ENCODE peak calls at places on chromosomes 11 and 22, in eight cellular contexts. S is progenitor cell of endocrine pancreas, L is RWPE1, T is Calu3, V is cardiac muscle cell, F is lower lobe of right lung, D is astrocyte, J is PC-9. K is an unnamed sample.

GRCh38 chr11:61724437-61724836 is 28.0 kb upstream of the MYRF start:
- DNase-seq in S (no peak), L (no peak), T (no peak), V (no peak), F (no peak), D (no peak), J (no peak), K (no peak)

GRCh38 chr11:64897381-64898075 is 19.1 kb upstream of the EHD1 start:
- DNase-seq in S (no peak), L (no peak), T (no peak), V (no peak), F (no peak), D (no peak), J (no peak), K (no peak)

GRCh38 chr11:21888814-21889213 is 304.1 kb upstream of the ANO5 start:
- DNase-seq in S (no peak), L (no peak), T (no peak), V (no peak), F (no peak), D (no peak), J (no peak), K (no peak)

GRCh38 chr22:24146190-24146616 is 35.1 kb upstream of the SUSD2 start:
- DNase-seq in S (no peak), L (no peak), T (peak; percentile 61), V (peak; percentile 62), F (peak; percentile 88), D (peak; percentile 59), J (peak; percentile 64), K (no peak)

GRCh38 chr11:44767421-44767820 is 40.7 kb downstream of the TSPAN18 start:
- DNase-seq in S (no peak), L (no peak), T (no peak), V (peak; percentile 63), F (no peak), D (peak; percentile 48), J (no peak), K (no peak)

GRCh38 chr22:18042685-18043084 is 18.3 kb upstream of the MICAL3 start:
- DNase-seq in S (no peak), L (no peak), T (no peak), V (no peak), F (no peak), D (no peak), J (no peak), K (no peak)

GRCh38 chr11:19493446-19493845 is 219.2 kb upstream of the NAV2 start:
- DNase-seq in S (no peak), L (no peak), T (no peak), V (no peak), F (no peak), D (no peak), J (no peak), K (no peak)

GRCh38 chr22:45948081-45948648 is 28.8 kb downstream of the WNT7B start:
- DNase-seq in S (no peak), L (no peak), T (no peak), V (no peak), F (no peak), D (no peak), J (no peak), K (no peak)

GRCh38 chr11:70880416-70880815 is 372.0 kb downstream of the SHANK2 start:
- DNase-seq in S (no peak), L (no peak), T (no peak), V (no peak), F (no peak), D (no peak), J (no peak), K (no peak)

GRCh38 chr11:78451371-78452150 is 33.9 kb upstream of the GAB2 start:
- DNase-seq in S (no peak), L (no peak), T (no peak), V (peak; percentile 12), F (no peak), D (no peak), J (no peak), K (no peak)

GRCh38 chr11:10257478-10257877 is 36.5 kb downstream of the SBF2 start:
- DNase-seq in S (no peak), L (no peak), T (no peak), V (no peak), F (no peak), D (no peak), J (peak; percentile 3), K (no peak)

GRCh38 chr22:24985824-24986214 is 33.3 kb downstream of the KIAA1671 start:
- DNase-seq in S (no peak), L (peak; percentile 78), T (no peak), V (peak; percentile 96), F (no peak), D (peak; percentile 94), J (no peak), K (no peak)

GRCh38 chr11:7986768-7987559 is at the start of gene EIF3F:
- DNase-seq in S (peak; percentile 82), L (peak; percentile 98), T (peak; percentile 87), V (peak; percentile 100), F (peak; percentile 87), D (peak; percentile 100), J (peak; percentile 84), K (peak; percentile 95)

GRCh38 chr11:134752526-134752925 is 340.5 kb upstream of the B3GAT1 start:
- DNase-seq in S (no peak), L (no peak), T (no peak), V (no peak), F (no peak), D (no peak), J (no peak), K (no peak)

GRCh38 chr11:104073950-104074349 is 37.5 kb downstream of the DDI1 start:
- DNase-seq in S (no peak), L (peak; percentile 50), T (no peak), V (no peak), F (no peak), D (peak; percentile 19), J (no peak), K (peak; percentile 67)

GRCh38 chr11:107565219-107565937 is at the start of gene ALKBH8:
- DNase-seq in S (peak; percentile 43), L (peak; percentile 69), T (peak; percentile 60), V (peak; percentile 72), F (peak; percentile 82), D (peak; percentile 47), J (peak; percentile 47), K (peak; percentile 69)

GRCh38 chr11:107562647-107563208 is 2.8 kb downstream of the ALKBH8 start:
- DNase-seq in S (no peak), L (peak; percentile 81), T (no peak), V (peak; percentile 44), F (no peak), D (peak; percentile 91), J (no peak), K (no peak)

GRCh38 chr11:107561688-107562087 is 3.8 kb downstream of the ALKBH8 start:
- DNase-seq in S (no peak), L (no peak), T (no peak), V (peak; percentile 65), F (no peak), D (peak; percentile 54), J (no peak), K (no peak)

GRCh38 chr11:107564877-107565218 is 687 bp downstream of the ALKBH8 start:
- DNase-seq in S (no peak), L (no peak), T (no peak), V (no peak), F (no peak), D (no peak), J (no peak), K (no peak)

GRCh38 chr11:107563702-107564101 is 1.8 kb downstream of the ALKBH8 start:
- DNase-seq in S (no peak), L (peak; percentile 29), T (peak; percentile 28), V (peak; percentile 74), F (no peak), D (peak; percentile 49), J (peak; percentile 20), K (no peak)
- TF ChIP-seq CTCF in S (peak; percentile 68), L (peak; percentile 71), T (peak; percentile 43), V (peak; percentile 60), F (peak; percentile 48), D (peak; percentile 80), J (peak; percentile 85), K (peak; percentile 38)

GRCh38 chr11:57703341-57703740 is 8.7 kb downstream of the MED19 start:
- DNase-seq in S (no peak), L (no peak), T (no peak), V (no peak), F (no peak), D (peak; percentile 20), J (no peak), K (no peak)

GRCh38 chr11:57704932-57705331 is 7.1 kb downstream of the MED19 start:
- DNase-seq in S (no peak), L (no peak), T (no peak), V (no peak), F (no peak), D (no peak), J (no peak), K (no peak)

GRCh38 chr11:57698843-57699365 is 13.1 kb downstream of the MED19 start:
- DNase-seq in S (no peak), L (no peak), T (no peak), V (no peak), F (no peak), D (no peak), J (no peak), K (no peak)

GRCh38 chr11:57699813-57700212 is 12.2 kb downstream of the MED19 start:
- DNase-seq in S (no peak), L (no peak), T (no peak), V (no peak), F (no peak), D (no peak), J (no peak), K (no peak)

DNA sequence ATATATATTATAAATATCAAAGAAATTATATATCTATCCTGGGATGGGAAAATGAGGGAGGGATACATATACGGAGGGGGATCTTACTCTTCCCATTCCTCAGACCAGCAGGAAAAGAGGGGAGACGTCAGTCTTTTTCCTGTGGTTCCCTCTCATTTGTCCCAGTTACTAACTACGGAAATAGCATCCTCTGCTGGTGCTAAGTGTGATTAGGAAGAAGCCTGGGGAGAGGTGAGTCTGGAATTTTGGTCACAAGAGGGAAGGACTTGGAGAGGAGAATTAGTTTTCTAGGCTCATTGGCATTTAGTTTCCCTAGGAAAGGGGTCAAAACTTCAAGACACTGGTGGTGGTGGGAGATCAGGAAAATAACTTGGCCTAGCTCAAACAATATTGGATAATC is 11.6 kb downstream of the MED19 start:
- DNase-seq in S (no peak), L (no peak), T (no peak), V (no peak), F (no peak), D (no peak), J (no peak), K (no peak)
- TF ChIP-seq CTCF in S (no peak), L (no peak), T (no peak), V (no peak), F (no peak), D (no peak), J (no peak), K (no peak)

DNA sequence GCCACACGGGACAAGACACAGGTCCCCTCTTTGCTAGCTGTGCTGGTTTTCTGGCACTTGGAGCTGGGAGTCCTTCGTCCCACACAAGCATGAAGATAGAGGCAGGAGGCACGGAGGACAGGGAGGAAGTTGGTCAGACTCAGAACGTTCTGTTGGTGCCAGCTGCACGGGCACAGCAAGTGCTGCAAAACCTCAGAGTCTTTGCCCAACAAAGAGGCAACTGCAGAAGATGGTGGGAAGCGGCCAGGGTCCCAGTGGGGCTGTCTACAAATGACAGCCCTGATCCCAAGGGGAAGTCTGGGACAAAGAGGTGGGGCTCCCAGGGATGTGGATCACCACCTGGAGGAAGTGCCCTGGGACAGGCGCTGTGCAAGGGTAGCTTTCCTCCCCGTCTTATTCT is 9.4 kb upstream of the OSM start:
- DNase-seq in S (no peak), L (no peak), T (no peak), V (no peak), F (peak; percentile 44), D (no peak), J (no peak), K (no peak)
- TF ChIP-seq CTCF in S (no peak), L (no peak), T (no peak), V (no peak), F (no peak), D (no peak), J (no peak), K (no peak)

GRCh38 chr22:19801340-19802000 is 40.9 kb downstream of the TBX1 start:
- DNase-seq in S (no peak), L (no peak), T (no peak), V (no peak), F (peak; percentile 27), D (peak; percentile 86), J (no peak), K (no peak)
- TF ChIP-seq CTCF in S (no peak), L (no peak), T (no peak), V (no peak), F (no peak), D (no peak), J (peak; percentile 8), K (no peak)